ENCODE peak calls at places on chromosome X, in eight cellular contexts. G is colonic mucosa, H is transverse colon, Y is A549, W is NB4, K is MM.1S, I is ovary, Z is upper lobe of left lung. B is an unnamed sample.

GRCh38 chrX:46649421-46650260 is 76.1 kb downstream of the CHST7 start:
- DNase-seq in G (no peak), H (peak), Y (no peak), W (peak), K (peak), I (peak), Z (peak), B (no peak)

GRCh38 chrX:112643721-112644120 is 36.0 kb downstream of the LHFPL1 start:
- DNase-seq in G (no peak), H (no peak), Y (no peak), W (no peak), K (no peak), I (no peak), Z (no peak), B (no peak)

GRCh38 chrX:83516597-83516996 is 8.5 kb downstream of the POU3F4 start:
- DNase-seq in G (no peak), H (no peak), Y (no peak), W (no peak), K (no peak), I (no peak), Z (no peak), B (no peak)

GRCh38 chrX:69024931-69025330 is 140.3 kb downstream of the PJA1 start:
- DNase-seq in G (peak), H (peak), Y (no peak), W (no peak), K (no peak), I (peak), Z (peak), B (no peak)

GRCh38 chrX:153731117-153731844 is 6.6 kb downstream of the ABCD1 start:
- DNase-seq in G (no peak), H (no peak), Y (no peak), W (peak), K (peak), I (no peak), Z (no peak), B (no peak)

GRCh38 chrX:37958493-37959211 is 47.7 kb upstream of the SYTL5 start:
- DNase-seq in G (no peak), H (no peak), Y (no peak), W (no peak), K (no peak), I (no peak), Z (no peak), B (no peak)

GRCh38 chrX:44012484-44013096 is 39.4 kb upstream of the NDP start:
- DNase-seq in G (no peak), H (peak), Y (peak), W (peak), K (peak), I (no peak), Z (peak), B (peak)

GRCh38 chrX:87525771-87526229 is 8.2 kb downstream of the KLHL4 start:
- DNase-seq in G (no peak), H (no peak), Y (peak), W (peak), K (no peak), I (no peak), Z (no peak), B (no peak)

GRCh38 chrX:70434352-70434866 is 10.2 kb upstream of the DLG3 start:
- DNase-seq in G (peak), H (peak), Y (peak), W (peak), K (peak), I (peak), Z (peak), B (no peak)

GRCh38 chrX:25004485-25005032 is 11.2 kb downstream of the ARX start:
- DNase-seq in G (no peak), H (no peak), Y (no peak), W (no peak), K (no peak), I (peak), Z (no peak), B (no peak)

GRCh38 chrX:25007059-25008053 is 8.4 kb downstream of the ARX start:
- DNase-seq in G (no peak), H (no peak), Y (no peak), W (no peak), K (no peak), I (peak), Z (no peak), B (no peak)

GRCh38 chrX:25005382-25006185 is 10.2 kb downstream of the ARX start:
- DNase-seq in G (no peak), H (no peak), Y (no peak), W (no peak), K (no peak), I (peak), Z (no peak), B (no peak)

GRCh38 chrX:25005034-25005381 is 10.8 kb downstream of the ARX start:
- DNase-seq in G (no peak), H (no peak), Y (no peak), W (no peak), K (no peak), I (no peak), Z (no peak), B (no peak)

DNA sequence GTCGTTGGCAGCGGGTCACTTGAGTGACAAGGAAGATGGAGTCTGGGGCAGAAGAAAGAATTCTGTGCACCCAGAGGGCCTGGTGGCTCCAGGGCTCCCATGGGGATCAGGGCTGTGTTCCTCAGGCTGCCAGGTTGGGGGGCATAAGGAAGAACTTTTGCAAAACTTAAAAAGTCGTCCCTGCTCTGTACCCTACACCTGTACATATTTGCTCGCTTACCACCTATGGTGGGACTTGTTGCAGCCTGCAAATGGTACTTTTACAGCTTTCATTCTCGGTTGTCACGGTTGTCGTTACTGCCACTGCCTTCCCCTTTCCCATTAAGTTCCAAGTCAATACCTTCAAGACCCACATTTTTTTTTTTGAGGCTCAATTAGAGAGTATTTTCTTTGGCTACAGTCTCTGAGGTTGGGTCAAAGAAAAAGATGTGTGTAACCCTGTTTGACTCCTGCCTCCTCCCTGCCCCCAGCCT is 9.1 kb downstream of the ARX start:
- DNase-seq in G (no peak), H (no peak), Y (no peak), W (no peak), K (no peak), I (no peak), Z (no peak), B (no peak)
- H3K4me3 ChIP-seq in G (no peak), H (no peak), Y (peak), W (no peak), K (peak), I (peak), Z (no peak), B (no peak)

GRCh38 chrX:66988331-66988730 is 349.5 kb upstream of the EDA2R start:
- DNase-seq in G (no peak), H (no peak), Y (no peak), W (no peak), K (no peak), I (no peak), Z (no peak), B (no peak)
- H3K4me3 ChIP-seq in G (no peak), H (no peak), Y (no peak), W (no peak), K (no peak), I (no peak), Z (no peak), B (no peak)

GRCh38 chrX:101091817-101092216 is 6.2 kb upstream of the CENPI start:
- DNase-seq in G (no peak), H (no peak), Y (no peak), W (no peak), K (no peak), I (no peak), Z (no peak), B (no peak)

DNA sequence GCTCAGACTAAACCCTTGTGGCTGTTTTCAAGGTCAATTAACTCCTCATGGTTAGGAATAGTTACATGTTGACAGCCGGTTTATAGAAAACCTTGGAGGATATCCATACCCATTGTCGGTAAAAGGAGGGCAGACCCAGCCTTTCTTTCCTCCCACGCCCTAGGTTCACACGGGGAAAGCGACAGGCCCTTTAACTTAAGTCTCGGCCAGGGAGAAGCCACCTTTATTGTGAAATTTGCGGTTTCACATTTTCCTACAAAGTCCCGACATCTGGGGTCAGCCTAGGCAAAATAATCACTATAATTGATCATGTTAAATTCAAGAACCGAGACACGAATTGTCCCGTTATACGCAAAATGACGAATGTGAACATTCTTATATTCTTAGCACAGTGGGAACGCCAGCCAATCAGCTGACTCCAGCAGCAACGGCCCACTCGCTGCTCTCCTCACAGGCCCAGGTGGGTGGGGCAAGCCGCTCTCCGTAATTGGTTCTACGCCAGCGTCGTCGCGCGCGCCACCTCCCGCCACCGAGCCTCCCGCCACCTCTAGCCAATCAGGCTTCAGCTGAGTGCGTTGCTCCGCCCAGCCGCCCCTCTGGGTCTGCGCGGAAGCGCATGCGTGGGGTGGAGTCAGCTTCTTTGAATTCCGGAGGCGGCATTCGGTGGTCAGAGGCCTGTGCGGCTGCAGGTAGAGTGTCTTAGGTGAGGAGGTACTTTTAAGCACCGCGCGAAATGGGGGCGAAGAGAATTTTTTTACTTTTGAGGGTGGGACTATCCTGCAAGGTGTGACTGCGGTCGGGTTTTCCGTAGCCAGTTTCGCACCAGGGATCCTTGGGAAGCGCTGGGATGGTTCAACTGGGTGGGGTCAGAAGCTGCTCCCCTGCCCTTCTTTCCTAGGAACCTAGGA is at the start of gene CENPI:
- DNase-seq in G (peak), H (peak), Y (peak), W (peak), K (peak), I (peak), Z (peak), B (peak)
- H3K4me3 ChIP-seq in G (peak), H (peak), Y (peak), W (peak), K (peak), I (peak), Z (no peak), B (peak)

DNA sequence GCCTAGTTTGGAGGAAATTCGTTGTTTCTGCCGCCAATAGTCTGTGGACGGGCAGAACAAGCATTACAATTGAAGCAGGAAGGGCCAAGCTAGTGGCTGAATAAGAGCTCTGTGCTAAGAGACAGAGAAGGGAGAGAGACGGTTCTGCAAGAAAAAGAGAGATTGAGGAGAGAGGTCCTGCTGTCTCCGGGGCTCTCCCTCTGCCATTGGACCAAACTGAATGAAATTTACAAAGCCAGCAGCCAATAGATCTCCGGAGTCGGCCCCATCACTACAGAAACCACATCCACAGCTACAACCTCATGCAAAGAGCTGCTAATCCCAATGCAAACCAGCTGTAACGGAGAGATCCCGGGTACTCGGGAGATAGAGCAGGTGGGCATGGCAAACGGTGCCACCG is at the start of gene NLGN4X:
- DNase-seq in G (no peak), H (no peak), Y (no peak), W (no peak), K (no peak), I (no peak), Z (no peak), B (no peak)
- H3K4me3 ChIP-seq in G (no peak), H (peak), Y (no peak), W (no peak), K (no peak), I (peak), Z (no peak), B (no peak)

GRCh38 chrX:40086569-40087335 is 11.0 kb downstream of the BCOR start:
- DNase-seq in G (no peak), H (no peak), Y (no peak), W (no peak), K (no peak), I (no peak), Z (no peak), B (no peak)

GRCh38 chrX:40088803-40089540 is 8.8 kb downstream of the BCOR start:
- DNase-seq in G (no peak), H (no peak), Y (no peak), W (no peak), K (no peak), I (no peak), Z (no peak), B (no peak)

GRCh38 chrX:40087574-40088298 is 10.0 kb downstream of the BCOR start:
- DNase-seq in G (no peak), H (no peak), Y (no peak), W (no peak), K (no peak), I (no peak), Z (no peak), B (no peak)

GRCh38 chrX:40090050-40090804 is 7.5 kb downstream of the BCOR start:
- DNase-seq in G (no peak), H (peak), Y (no peak), W (no peak), K (no peak), I (peak), Z (peak), B (no peak)

GRCh38 chrX:40088299-40088625 is 9.5 kb downstream of the BCOR start:
- DNase-seq in G (no peak), H (no peak), Y (no peak), W (no peak), K (no peak), I (no peak), Z (no peak), B (no peak)
- H3K4me3 ChIP-seq in G (no peak), H (no peak), Y (no peak), W (no peak), K (no peak), I (no peak), Z (no peak), B (no peak)

GRCh38 chrX:111086521-111087127 is 9.4 kb upstream of the PAK3 start:
- DNase-seq in G (no peak), H (no peak), Y (no peak), W (no peak), K (no peak), I (no peak), Z (no peak), B (no peak)
- H3K4me3 ChIP-seq in G (no peak), H (no peak), Y (no peak), W (no peak), K (no peak), I (no peak), Z (no peak), B (no peak)